ENCODE peak calls at places on chromosomes 2 and 18, in five cellular contexts. D is esophagus squamous epithelium, J is NAMALWA, R is HFFc6, M is NCI-H345. B is an unnamed sample.
A peak's percentile ranks its signal among the peaks of the same experiment; 100 is the strongest.

GRCh38 chr2:54490863-54491262 is 34.7 kb downstream of the SPTBN1 start:
- DNase-seq in D (no peak), J (no peak), R (no peak), M (no peak), B (no peak)

GRCh38 chr18:49584431-49584830 is 22.6 kb downstream of the LIPG start:
- DNase-seq in D (no peak), J (no peak), R (no peak), M (no peak), B (no peak)

GRCh38 chr2:146312899-146313298 is 1531.9 kb upstream of the ACVR2A start:
- DNase-seq in D (no peak), J (peak; percentile 53), R (peak; percentile 2), M (peak; percentile 14), B (peak; percentile 79)

GRCh38 chr18:23826850-23827620 is 137.8 kb downstream of the LAMA3 start:
- DNase-seq in D (no peak), J (no peak), R (no peak), M (no peak), B (no peak)

GRCh38 chr2:219104107-219105050 is 43.7 kb upstream of the IHH start:
- DNase-seq in D (no peak), J (peak; percentile 70), R (peak; percentile 35), M (peak; percentile 45), B (peak; percentile 42)

GRCh38 chr2:54262015-54262765 is 6.2 kb upstream of the TSPYL6 start:
- DNase-seq in D (no peak), J (no peak), R (no peak), M (no peak), B (no peak)

GRCh38 chr2:219045937-219046550 is 4.7 kb upstream of the CFAP65 start:
- DNase-seq in D (no peak), J (peak; percentile 25), R (no peak), M (no peak), B (no peak)

GRCh38 chr18:995641-996040 is 91.0 kb downstream of the ADCYAP1 start:
- DNase-seq in D (no peak), J (no peak), R (peak; percentile 3), M (no peak), B (no peak)

GRCh38 chr18:3675994-3676393 is 226.0 kb downstream of the TGIF1 start:
- DNase-seq in D (no peak), J (no peak), R (no peak), M (no peak), B (no peak)

GRCh38 chr2:102703748-102704147 is 58.1 kb upstream of the TMEM182 start:
- DNase-seq in D (no peak), J (peak; percentile 28), R (peak; percentile 9), M (peak; percentile 23), B (peak; percentile 34)

GRCh38 chr2:42493468-42493884 is 306 bp downstream of the KCNG3 start:
- DNase-seq in D (no peak), J (no peak), R (no peak), M (no peak), B (no peak)

GRCh38 chr18:23231340-23232021 is 96.2 kb downstream of the CABLES1 start:
- DNase-seq in D (peak; percentile 37), J (peak; percentile 98), R (peak; percentile 85), M (no peak), B (no peak)

GRCh38 chr18:50190236-50190635 is 4.7 kb downstream of the MYO5B start:
- DNase-seq in D (no peak), J (no peak), R (no peak), M (no peak), B (peak; percentile 36)

GRCh38 chr2:45691600-45691999 is 40.1 kb downstream of the PRKCE start:
- DNase-seq in D (no peak), J (peak; percentile 43), R (no peak), M (no peak), B (no peak)

GRCh38 chr2:68977453-68977852 is 3.0 kb downstream of the GKN1 start:
- DNase-seq in D (no peak), J (no peak), R (no peak), M (no peak), B (no peak)

GRCh38 chr18:74534981-74535649 is 815 bp downstream of the CNDP1 start:
- DNase-seq in D (no peak), J (no peak), R (no peak), M (no peak), B (no peak)

B was measured in HCEC 1CT.